ENCODE peak calls at places on chromosome 7, in six cellular contexts. Y is colonic mucosa; W is effector memory CD4-positive, alpha-beta T cell; H is fibroblast of lung; L is uterus; U is H9. F is an unnamed sample.

GRCh38 chr7:138814806-138815332 is 16.9 kb upstream of the ATP6V0A4 start:
- DNase-seq in H (peak; percentile 2), U (no peak), L (no peak), Y (no peak), W (no peak), F (no peak)

GRCh38 chr7:137992738-137993394 is 9.0 kb downstream of the CREB3L2 start:
- DNase-seq in H (peak; percentile 96), L (peak; percentile 84), W (no peak), Y (no peak), U (no peak), F (peak; percentile 88)

GRCh38 chr7:149624006-149624405 is 126.4 kb upstream of the ZNF746 start:
- DNase-seq in H (peak; percentile 25), U (no peak), Y (peak; percentile 43), W (peak; percentile 18), L (peak; percentile 29), F (no peak)

GRCh38 chr7:4010923-4011656 is 671.0 kb upstream of the FOXK1 start:
- DNase-seq in U (no peak), Y (no peak), H (no peak), W (no peak), L (no peak), F (no peak)

GRCh38 chr7:16136896-16137295 is 284.4 kb downstream of the CRPPA start:
- DNase-seq in L (no peak), H (no peak), W (no peak), Y (no peak), U (no peak), F (no peak)

GRCh38 chr7:40329601-40330153 is 194.9 kb downstream of the SUGCT start:
- DNase-seq in L (no peak), U (no peak), Y (no peak), H (peak; percentile 57), W (no peak), F (no peak)

GRCh38 chr7:100897111-100897608 is 1.5 kb upstream of the ACHE start:
- DNase-seq in H (no peak), Y (peak; percentile 81), W (peak; percentile 47), U (peak; percentile 64), L (peak; percentile 73), F (no peak)

GRCh38 chr7:48962821-48963505 is 38.6 kb downstream of the CDC14C start:
- DNase-seq in U (no peak), L (no peak), Y (no peak), H (peak; percentile 84), W (no peak), F (no peak)

GRCh38 chr7:52956379-52956915 is 79.0 kb upstream of the POM121L12 start:
- DNase-seq in L (no peak), U (no peak), H (no peak), Y (no peak), W (no peak), F (no peak)

GRCh38 chr7:132402096-132402495 is 174.2 kb downstream of the PLXNA4 start:
- DNase-seq in Y (no peak), L (no peak), W (no peak), U (no peak), H (no peak), F (no peak)

GRCh38 chr7:5693529-5693928 is 87.9 kb downstream of the RNF216 start:
- DNase-seq in W (no peak), U (no peak), H (peak; percentile 67), Y (no peak), L (no peak), F (no peak)

GRCh38 chr7:31493714-31494181 is 20.1 kb upstream of the ITPRID1 start:
- DNase-seq in H (peak; percentile 60), Y (peak; percentile 22), U (peak; percentile 61), W (no peak), L (no peak), F (no peak)

DNA sequence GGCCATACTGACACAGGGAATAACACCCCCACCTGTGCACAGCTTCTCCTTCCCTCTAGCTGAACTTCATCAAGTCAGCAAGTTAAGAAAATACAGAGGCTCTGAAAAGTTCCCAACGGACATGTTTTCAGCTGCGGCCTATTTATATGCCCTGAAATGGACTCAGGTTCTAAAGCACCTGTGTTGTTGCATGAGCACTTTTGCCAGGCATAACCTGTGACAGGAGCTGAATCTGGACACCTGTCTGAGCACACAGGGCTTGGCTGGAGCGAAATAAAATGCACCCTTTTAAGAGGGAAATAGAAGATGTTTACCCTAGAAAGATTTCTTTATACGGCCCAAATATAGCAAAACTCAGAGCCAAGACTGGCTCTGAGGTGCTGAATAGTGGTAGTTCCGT is 46.7 kb downstream of the COBL start:
- DNase-seq in L (no peak), U (no peak), Y (no peak), W (no peak), H (no peak), F (no peak)
- H3K27ac ChIP-seq in L (no peak overlapping the region), U (no peak overlapping the region), Y (no peak overlapping the region), W (no peak overlapping the region), H (no peak overlapping the region), F (no peak overlapping the region)

GRCh38 chr7:151837285-151838042 is 39.5 kb downstream of the PRKAG2 start:
- DNase-seq in W (no peak), H (no peak), L (no peak), Y (no peak), U (peak; percentile 49), F (no peak)
- H3K27ac ChIP-seq in W (no peak overlapping the region), H (no peak overlapping the region), L (no peak overlapping the region), Y (no peak overlapping the region), U (no peak overlapping the region), F (no peak overlapping the region)

GRCh38 chr7:8133188-8133848 is 128.6 kb downstream of the ICA1 start:
- DNase-seq in Y (no peak), W (no peak), L (no peak), U (no peak), H (no peak), F (no peak)
- H3K27ac ChIP-seq in Y (no peak overlapping the region), W (peak overlapping the region; percentile 75), L (no peak overlapping the region), U (no peak overlapping the region), H (no peak overlapping the region), F (no peak overlapping the region)

GRCh38 chr7:102444961-102445673 is 11.7 kb downstream of the ORAI2 start:
- DNase-seq in U (no peak), L (no peak), W (no peak), Y (no peak), H (no peak), F (no peak)
- H3K27ac ChIP-seq in U (no peak overlapping the region), L (no peak overlapping the region), W (no peak overlapping the region), Y (no peak overlapping the region), H (no peak overlapping the region), F (no peak overlapping the region)

GRCh38 chr7:37714606-37715005 is 31.0 kb downstream of the GPR141 start:
- DNase-seq in Y (no peak), U (no peak), H (no peak), W (no peak), L (no peak), F (no peak)

GRCh38 chr7:37713613-37714012 is 30.0 kb downstream of the GPR141 start:
- DNase-seq in L (no peak), U (no peak), Y (no peak), H (no peak), W (no peak), F (no peak)

GRCh38 chr7:37706807-37707206 is 23.2 kb downstream of the GPR141 start:
- DNase-seq in H (no peak), W (no peak), U (no peak), L (no peak), Y (no peak), F (no peak)

GRCh38 chr7:37705976-37706375 is 22.4 kb downstream of the GPR141 start:
- DNase-seq in L (no peak), W (no peak), Y (no peak), H (no peak), U (no peak), F (no peak)

DNA sequence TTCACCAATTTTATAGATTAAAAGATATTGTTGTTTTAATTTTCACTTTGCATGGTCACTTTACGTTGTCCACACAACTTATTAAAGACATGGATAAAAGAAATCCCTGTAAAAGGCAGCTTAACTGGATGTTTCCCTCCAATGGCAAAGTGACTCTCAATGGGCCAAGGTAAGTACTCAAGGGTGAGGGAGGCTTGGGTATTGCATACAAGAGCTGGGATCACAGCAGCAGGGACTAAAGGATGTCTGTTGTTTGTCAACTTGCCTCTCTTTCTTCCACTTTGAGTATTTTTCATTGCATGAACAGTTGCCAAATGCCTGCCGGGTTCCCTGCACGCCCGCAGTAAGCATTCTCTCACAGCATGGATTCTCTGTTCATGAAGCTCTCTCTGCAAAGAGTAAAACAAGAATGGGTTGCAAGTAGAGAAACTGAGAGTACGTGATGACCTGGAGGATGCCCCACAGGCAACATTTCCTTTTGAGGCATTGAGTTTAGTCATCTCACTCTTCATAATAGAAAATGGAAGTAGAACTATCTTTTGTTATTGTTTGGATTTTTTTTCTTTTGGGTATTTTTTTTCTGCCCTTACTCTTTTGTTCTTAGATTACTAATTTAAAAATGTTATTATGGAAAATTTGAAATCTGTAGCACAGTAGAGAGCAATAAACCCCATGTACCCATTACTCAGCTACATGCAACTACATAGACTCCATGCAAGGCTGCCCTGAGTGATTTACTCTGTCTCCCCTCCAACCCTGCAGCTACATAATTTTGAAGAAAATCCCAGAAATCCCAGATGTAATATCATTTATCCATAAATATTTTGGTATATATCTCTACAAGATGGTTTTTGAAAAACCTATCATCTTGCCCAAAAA is 26.3 kb downstream of the GPR141 start:
- DNase-seq in Y (no peak), W (no peak), H (no peak), L (no peak), U (no peak), F (no peak)
- H3K27ac ChIP-seq in Y (no peak overlapping the region), W (no peak overlapping the region), H (no peak overlapping the region), L (no peak overlapping the region), U (no peak overlapping the region), F (no peak overlapping the region)